ENCODE peak calls at places on chromosome 9, in eight cellular contexts. Z is progenitor cell of endocrine pancreas; X is CD4-positive, alpha-beta T cell; S is GM23338; V is cardiac muscle cell; O is H9; B is endothelial cell; D is brain microvascular endothelial cell. A is an unnamed sample.

GRCh38 chr9:92299116-92299515 is 5.6 kb upstream of the IARS1 start:
- DNase-seq in D (no peak), S (no peak), V (no peak), B (no peak), O (no peak), Z (no peak), X (no peak), A (no peak)

GRCh38 chr9:113770396-113770795 is 105.7 kb upstream of the ZNF618 start:
- DNase-seq in Z (no peak), S (no peak), D (no peak), O (no peak), V (no peak), X (no peak), B (no peak), A (no peak)

GRCh38 chr9:113454914-113455761 is 8.4 kb upstream of the RGS3 start:
- DNase-seq in V (peak), D (peak), S (peak), O (no peak), X (no peak), B (no peak), Z (no peak), A (no peak)

GRCh38 chr9:98997580-98997979 is 53.9 kb downstream of the COL15A1 start:
- DNase-seq in Z (no peak), D (peak), X (no peak), S (no peak), V (peak), O (no peak), B (no peak), A (no peak)

GRCh38 chr9:125400725-125401124 is 139.1 kb downstream of the GAPVD1 start:
- DNase-seq in O (peak), B (no peak), V (no peak), X (no peak), Z (no peak), D (no peak), S (no peak), A (no peak)

GRCh38 chr9:14314929-14315753 is 1.2 kb upstream of the NFIB start:
- DNase-seq in V (peak), Z (peak), O (peak), S (peak), X (no peak), D (peak), B (peak), A (no peak)

GRCh38 chr9:35814106-35814840 is 569 bp downstream of the HINT2 start:
- DNase-seq in S (peak), O (peak), B (peak), X (peak), D (no peak), V (peak), Z (peak), A (no peak)

GRCh38 chr9:101848485-101848919 is 110.1 kb upstream of the GRIN3A start:
- DNase-seq in B (no peak), X (no peak), V (no peak), Z (no peak), D (peak), O (no peak), S (no peak), A (no peak)

GRCh38 chr9:4118666-4119065 is 181.2 kb downstream of the GLIS3 start:
- DNase-seq in Z (no peak), D (no peak), O (no peak), S (no peak), V (no peak), B (no peak), X (no peak), A (no peak)

GRCh38 chr9:124760719-124761118 is 10.4 kb downstream of the NR6A1 start:
- DNase-seq in Z (no peak), D (no peak), O (peak), V (no peak), S (peak), X (no peak), B (no peak), A (no peak)

GRCh38 chr9:135608294-135608998 is 30.9 kb downstream of the GLT6D1 start:
- DNase-seq in D (no peak), V (no peak), S (no peak), B (no peak), Z (no peak), O (no peak), X (no peak), A (no peak)

GRCh38 chr9:129336601-129337286 is 158.7 kb upstream of the IER5L start:
- DNase-seq in O (peak), S (peak), B (no peak), Z (no peak), D (no peak), X (peak), V (peak), A (no peak)

GRCh38 chr9:134341306-134341705 is 15.1 kb downstream of the RXRA start:
- DNase-seq in S (no peak), V (no peak), X (no peak), B (no peak), D (no peak), O (no peak), Z (no peak), A (no peak)

GRCh38 chr9:136107155-136107952 is 11.3 kb downstream of the TMEM250 start:
- DNase-seq in B (no peak), Z (no peak), O (peak), V (no peak), S (peak), X (peak), D (no peak), A (peak)

GRCh38 chr9:38276751-38277439 is 115.6 kb upstream of the ALDH1B1 start:
- DNase-seq in B (no peak), D (no peak), S (no peak), Z (no peak), O (peak), X (no peak), V (no peak), A (no peak)

GRCh38 chr9:88390371-88390990 is 2.2 kb downstream of the SPIN1 start:
- DNase-seq in B (no peak), S (no peak), X (no peak), Z (no peak), D (no peak), V (no peak), O (no peak), A (no peak)

GRCh38 chr9:116141864-116142561 is 11.6 kb upstream of the PAPPA start:
- DNase-seq in B (no peak), V (no peak), Z (no peak), O (no peak), S (no peak), X (no peak), D (no peak), A (no peak)

GRCh38 chr9:12614488-12614887 is 78.7 kb upstream of the TYRP1 start:
- DNase-seq in D (no peak), O (no peak), S (no peak), Z (no peak), X (no peak), V (no peak), B (no peak), A (no peak)

GRCh38 chr9:121160025-121160424 is 41.6 kb downstream of the RAB14 start:
- DNase-seq in B (no peak), X (no peak), O (no peak), D (no peak), V (no peak), S (no peak), Z (no peak), A (no peak)

GRCh38 chr9:129823163-129823933 is 588 bp downstream of the TOR1A start:
- DNase-seq in V (peak), D (no peak), O (peak), X (peak), Z (no peak), S (peak), B (peak), A (peak)

GRCh38 chr9:112104901-112105300 is 70.2 kb downstream of the SUSD1 start:
- DNase-seq in O (no peak), Z (no peak), X (no peak), S (no peak), V (no peak), D (no peak), B (no peak), A (no peak)

GRCh38 chr9:78439866-78440830 is 143.2 kb downstream of the PSAT1 start:
- DNase-seq in X (no peak), O (no peak), S (no peak), B (no peak), D (no peak), Z (no peak), V (no peak), A (no peak)
- TF ChIP-seq CTCF in X (no peak), O (peak), S (no peak), B (no peak), D (peak), Z (no peak), V (no peak), A (no peak)

DNA sequence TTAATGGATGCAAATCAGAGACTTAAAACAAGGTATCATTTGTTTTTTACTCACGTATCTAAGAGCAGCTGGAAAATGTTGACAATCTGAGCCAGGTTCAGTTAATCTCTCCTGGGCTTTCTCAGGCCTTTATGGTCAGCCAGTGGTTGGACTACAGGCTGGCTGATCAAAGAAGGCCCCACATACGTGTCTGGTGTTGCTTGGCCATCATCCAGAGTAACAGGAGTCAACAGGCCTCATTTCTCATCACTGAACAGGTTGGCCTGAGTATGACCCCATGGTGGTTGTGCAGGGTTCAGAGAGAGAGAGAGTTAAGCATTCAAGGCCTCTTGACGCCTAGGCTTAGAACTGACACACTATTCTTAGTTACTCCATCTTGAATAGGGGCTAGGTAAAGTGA is 97.0 kb upstream of the VLDLR start:
- DNase-seq in S (no peak), X (no peak), Z (no peak), D (no peak), V (no peak), O (no peak), B (no peak), A (no peak)
- TF ChIP-seq CTCF in S (no peak), X (no peak), Z (no peak), D (no peak), V (no peak), O (no peak), B (no peak), A (no peak)

GRCh38 chr9:79781263-79781662 is 209.5 kb downstream of the TLE4 start:
- DNase-seq in X (no peak), B (no peak), O (no peak), Z (no peak), S (no peak), V (no peak), D (no peak), A (no peak)
- TF ChIP-seq CTCF in X (no peak), B (no peak), O (no peak), Z (no peak), S (no peak), V (no peak), D (no peak), A (no peak)

GRCh38 chr9:6687180-6687579 is 41.7 kb upstream of the GLDC start:
- DNase-seq in O (no peak), X (no peak), S (no peak), V (no peak), D (no peak), Z (no peak), B (no peak), A (no peak)

GRCh38 chr9:6681957-6682501 is 36.5 kb upstream of the GLDC start:
- DNase-seq in S (no peak), O (no peak), B (no peak), D (no peak), X (no peak), V (no peak), Z (no peak), A (no peak)

GRCh38 chr9:6689893-6690634 is 44.5 kb upstream of the GLDC start:
- DNase-seq in S (no peak), O (no peak), X (no peak), B (no peak), Z (no peak), V (no peak), D (no peak), A (no peak)

GRCh38 chr9:6681147-6681956 is 35.8 kb upstream of the GLDC start:
- DNase-seq in S (peak), X (peak), D (peak), B (peak), V (peak), Z (peak), O (peak), A (peak)

GRCh38 chr9:6686396-6686795 is 40.9 kb upstream of the GLDC start:
- DNase-seq in S (no peak), D (no peak), B (no peak), X (no peak), V (no peak), O (no peak), Z (no peak), A (no peak)
- TF ChIP-seq CTCF in S (peak), D (peak), B (no peak), X (peak), V (peak), O (no peak), Z (no peak), A (no peak)

DNA sequence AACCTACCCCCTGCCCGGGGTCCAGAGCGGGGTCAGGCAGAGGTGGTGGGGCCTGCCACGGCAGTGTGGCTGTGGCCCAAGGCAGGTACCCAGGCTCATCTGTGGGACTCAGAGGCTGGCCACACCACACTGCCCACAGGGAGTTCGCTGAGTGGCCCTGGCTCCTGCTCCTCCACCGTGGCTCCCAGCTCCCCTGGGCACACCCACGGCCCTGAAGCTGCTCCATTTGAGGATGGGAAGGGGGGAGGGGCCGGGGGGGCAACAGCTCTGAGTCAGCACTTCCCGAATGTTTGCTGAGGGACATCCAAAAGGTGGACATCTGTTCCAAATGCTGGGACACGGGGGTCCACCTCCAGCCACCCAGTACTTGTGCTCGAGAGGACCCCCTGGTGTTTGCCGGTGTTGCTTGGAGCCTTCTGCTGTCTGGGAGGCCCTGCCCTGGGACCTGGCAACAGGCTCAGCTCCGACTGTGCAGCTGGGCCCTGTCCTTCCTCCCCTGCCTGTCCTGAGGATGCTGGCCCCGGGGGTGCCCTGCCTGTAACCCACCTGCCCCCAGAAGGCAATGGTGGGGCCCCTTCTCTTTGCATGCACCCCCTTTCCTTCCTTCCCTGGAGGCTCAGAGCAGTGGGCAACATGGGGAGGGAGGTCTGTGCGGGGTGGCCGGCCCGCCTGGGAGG is 2.5 kb upstream of the NRARP start:
- DNase-seq in X (no peak), D (no peak), Z (peak), O (peak), S (no peak), B (peak), V (peak), A (no peak)
- TF ChIP-seq CTCF in X (no peak), D (peak), Z (peak), O (no peak), S (no peak), B (no peak), V (peak), A (no peak)

GRCh38 chr9:93379051-93379450 is 72.4 kb upstream of the FAM120A start:
- DNase-seq in B (no peak), S (peak), D (no peak), Z (no peak), V (no peak), X (no peak), O (no peak), A (no peak)
- TF ChIP-seq CTCF in B (peak), S (peak), D (no peak), Z (peak), V (peak), X (no peak), O (peak), A (no peak)

DNA sequence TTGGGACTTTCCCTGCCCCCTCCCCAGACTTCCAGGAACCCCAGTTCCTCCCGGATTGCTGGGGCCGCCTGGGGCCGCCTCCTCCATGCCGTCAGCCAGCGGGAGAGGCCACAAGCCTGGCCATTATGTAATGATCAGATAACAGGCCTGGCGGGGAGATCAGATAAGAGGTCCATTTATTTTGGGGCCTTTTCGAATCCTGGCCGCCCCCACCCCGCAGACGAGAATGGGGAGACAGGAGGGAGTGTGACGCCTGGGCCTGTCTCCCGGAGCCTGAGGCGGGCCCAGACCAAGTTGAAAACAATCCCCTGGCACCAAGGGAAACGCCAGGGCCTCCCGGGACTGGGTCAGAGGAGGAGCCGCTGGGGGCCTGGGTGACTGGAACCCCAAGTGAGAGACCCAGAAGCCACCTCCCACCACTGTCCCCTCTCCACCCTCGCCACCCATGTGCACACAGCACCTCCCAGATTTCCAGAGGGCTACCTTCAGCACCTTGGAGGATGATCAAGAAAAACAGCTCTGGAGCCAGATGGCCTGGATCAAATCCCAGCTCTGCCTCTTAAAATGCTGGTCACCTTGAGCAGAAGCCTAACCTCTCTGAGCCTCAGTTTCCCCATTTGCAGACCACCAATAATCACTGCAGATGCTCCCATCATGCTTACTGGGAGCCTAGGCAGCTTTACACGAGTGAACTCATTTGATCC is 7.9 kb downstream of the ENG start:
- DNase-seq in O (no peak), B (no peak), S (no peak), Z (no peak), V (no peak), X (no peak), D (no peak), A (no peak)
- TF ChIP-seq CTCF in O (no peak), B (no peak), S (no peak), Z (no peak), V (no peak), X (no peak), D (no peak), A (no peak)

GRCh38 chr9:70427161-70427945 is 12.9 kb upstream of the KLF9 start:
- DNase-seq in V (no peak), X (no peak), S (peak), D (no peak), O (no peak), Z (no peak), B (no peak), A (no peak)
- TF ChIP-seq CTCF in V (peak), X (no peak), S (no peak), D (peak), O (no peak), Z (no peak), B (no peak), A (no peak)

GRCh38 chr9:72960446-72960845 is 7.6 kb upstream of the ALDH1A1 start:
- DNase-seq in D (no peak), V (no peak), B (no peak), X (no peak), O (no peak), Z (no peak), S (no peak), A (no peak)
- TF ChIP-seq CTCF in D (no peak), V (peak), B (no peak), X (no peak), O (no peak), Z (no peak), S (no peak), A (no peak)

A was measured in natural killer cell.